ENCODE peak calls at places on chromosome 5, in six cellular contexts. One of them, this sample, is unnamed.

GRCh38 chr5:80109549-80110478 is 74.7 kb downstream of the THBS4 start:
- DNase-seq in fibroblast of pulmonary artery: peak
- DNase-seq in B cell: no peak
- DNase-seq in CD8-positive, alpha-beta T cell: no peak
- DNase-seq in cardiac muscle cell: peak
- DNase-seq in RWPE2: no peak
- DNase-seq in this sample: no peak

GRCh38 chr5:180844432-180844831 is 16.6 kb downstream of the ZFP62 start:
- DNase-seq in fibroblast of pulmonary artery: no peak
- DNase-seq in B cell: no peak
- DNase-seq in CD8-positive, alpha-beta T cell: no peak
- DNase-seq in cardiac muscle cell: no peak
- DNase-seq in RWPE2: no peak
- DNase-seq in this sample: no peak

GRCh38 chr5:65722575-65723424 is 795 bp downstream of the NLN start:
- DNase-seq in fibroblast of pulmonary artery: peak
- DNase-seq in B cell: peak
- DNase-seq in CD8-positive, alpha-beta T cell: no peak
- DNase-seq in cardiac muscle cell: peak
- DNase-seq in RWPE2: no peak
- DNase-seq in this sample: no peak

GRCh38 chr5:149228610-149229297 is 42.9 kb upstream of the AFAP1L1 start:
- DNase-seq in fibroblast of pulmonary artery: peak
- DNase-seq in B cell: no peak
- DNase-seq in CD8-positive, alpha-beta T cell: no peak
- DNase-seq in cardiac muscle cell: peak
- DNase-seq in RWPE2: no peak
- DNase-seq in this sample: no peak

GRCh38 chr5:78016831-78017529 is 240.8 kb upstream of the TBCA start:
- DNase-seq in fibroblast of pulmonary artery: no peak
- DNase-seq in B cell: no peak
- DNase-seq in CD8-positive, alpha-beta T cell: no peak
- DNase-seq in cardiac muscle cell: no peak
- DNase-seq in RWPE2: no peak
- DNase-seq in this sample: no peak

GRCh38 chr5:139462582-139463276 is at the start of gene ECSCR:
- DNase-seq in fibroblast of pulmonary artery: peak
- DNase-seq in B cell: no peak
- DNase-seq in CD8-positive, alpha-beta T cell: no peak
- DNase-seq in cardiac muscle cell: no peak
- DNase-seq in RWPE2: no peak
- DNase-seq in this sample: no peak

GRCh38 chr5:118033686-118034338 is 954.5 kb downstream of the DTWD2 start:
- DNase-seq in fibroblast of pulmonary artery: no peak
- DNase-seq in B cell: no peak
- DNase-seq in CD8-positive, alpha-beta T cell: no peak
- DNase-seq in cardiac muscle cell: no peak
- DNase-seq in RWPE2: no peak
- DNase-seq in this sample: peak

GRCh38 chr5:77379558-77380061 is 112.5 kb downstream of the WDR41 start:
- DNase-seq in fibroblast of pulmonary artery: no peak
- DNase-seq in B cell: no peak
- DNase-seq in CD8-positive, alpha-beta T cell: peak
- DNase-seq in cardiac muscle cell: no peak
- DNase-seq in RWPE2: no peak
- DNase-seq in this sample: no peak

GRCh38 chr5:167295686-167296015 is 995.8 kb upstream of the WWC1 start:
- DNase-seq in fibroblast of pulmonary artery: peak
- DNase-seq in B cell: no peak
- DNase-seq in CD8-positive, alpha-beta T cell: no peak
- DNase-seq in cardiac muscle cell: no peak
- DNase-seq in RWPE2: no peak
- DNase-seq in this sample: no peak

GRCh38 chr5:178563621-178564020 is 26.6 kb downstream of the COL23A1 start:
- DNase-seq in fibroblast of pulmonary artery: no peak
- DNase-seq in B cell: no peak
- DNase-seq in CD8-positive, alpha-beta T cell: no peak
- DNase-seq in cardiac muscle cell: no peak
- DNase-seq in RWPE2: no peak
- DNase-seq in this sample: no peak

GRCh38 chr5:137461636-137462596 is 37.2 kb downstream of the SPOCK1 start:
- DNase-seq in fibroblast of pulmonary artery: no peak
- DNase-seq in B cell: no peak
- DNase-seq in CD8-positive, alpha-beta T cell: no peak
- DNase-seq in cardiac muscle cell: no peak
- DNase-seq in RWPE2: no peak
- DNase-seq in this sample: no peak

GRCh38 chr5:158384535-158385421 is 525.8 kb upstream of the CLINT1 start:
- DNase-seq in fibroblast of pulmonary artery: peak
- DNase-seq in B cell: no peak
- DNase-seq in CD8-positive, alpha-beta T cell: no peak
- DNase-seq in cardiac muscle cell: no peak
- DNase-seq in RWPE2: peak
- DNase-seq in this sample: no peak

GRCh38 chr5:56951131-56951945 is 585 bp downstream of the MIER3 start:
- DNase-seq in fibroblast of pulmonary artery: no peak
- DNase-seq in B cell: no peak
- DNase-seq in CD8-positive, alpha-beta T cell: peak
- DNase-seq in cardiac muscle cell: peak
- DNase-seq in RWPE2: no peak
- DNase-seq in this sample: peak

GRCh38 chr5:10934789-10935355 is 173.8 kb upstream of the DAP start:
- DNase-seq in fibroblast of pulmonary artery: no peak
- DNase-seq in B cell: no peak
- DNase-seq in CD8-positive, alpha-beta T cell: no peak
- DNase-seq in cardiac muscle cell: no peak
- DNase-seq in RWPE2: no peak
- DNase-seq in this sample: no peak

GRCh38 chr5:173772407-173773059 is 115.6 kb upstream of the CPEB4 start:
- DNase-seq in fibroblast of pulmonary artery: peak
- DNase-seq in B cell: no peak
- DNase-seq in CD8-positive, alpha-beta T cell: no peak
- DNase-seq in cardiac muscle cell: no peak
- DNase-seq in RWPE2: no peak
- DNase-seq in this sample: no peak

GRCh38 chr5:33313150-33313549 is 127.6 kb upstream of the TARS1 start:
- DNase-seq in fibroblast of pulmonary artery: peak
- DNase-seq in B cell: no peak
- DNase-seq in CD8-positive, alpha-beta T cell: no peak
- DNase-seq in cardiac muscle cell: no peak
- DNase-seq in RWPE2: peak
- DNase-seq in this sample: no peak

GRCh38 chr5:17398439-17398838 is 99.6 kb upstream of the TAF11L2 start:
- DNase-seq in fibroblast of pulmonary artery: peak
- DNase-seq in B cell: no peak
- DNase-seq in CD8-positive, alpha-beta T cell: no peak
- DNase-seq in cardiac muscle cell: no peak
- DNase-seq in RWPE2: no peak
- DNase-seq in this sample: no peak

GRCh38 chr5:173222466-173222865 is 12.5 kb downstream of the NKX2-5 start:
- DNase-seq in fibroblast of pulmonary artery: no peak
- DNase-seq in B cell: no peak
- DNase-seq in CD8-positive, alpha-beta T cell: no peak
- DNase-seq in cardiac muscle cell: no peak
- DNase-seq in RWPE2: no peak
- DNase-seq in this sample: no peak

GRCh38 chr5:168382421-168382820 is 91.0 kb downstream of the WWC1 start:
- DNase-seq in fibroblast of pulmonary artery: no peak
- DNase-seq in B cell: no peak
- DNase-seq in CD8-positive, alpha-beta T cell: no peak
- DNase-seq in cardiac muscle cell: no peak
- DNase-seq in RWPE2: no peak
- DNase-seq in this sample: no peak

GRCh38 chr5:83645936-83646335 is 74.7 kb downstream of the HAPLN1 start:
- DNase-seq in fibroblast of pulmonary artery: peak
- DNase-seq in B cell: no peak
- DNase-seq in CD8-positive, alpha-beta T cell: no peak
- DNase-seq in cardiac muscle cell: no peak
- DNase-seq in RWPE2: no peak
- DNase-seq in this sample: no peak

GRCh38 chr5:176888865-176889165 is 10.3 kb downstream of the HK3 start:
- DNase-seq in fibroblast of pulmonary artery: no peak
- DNase-seq in B cell: no peak
- DNase-seq in CD8-positive, alpha-beta T cell: no peak
- DNase-seq in cardiac muscle cell: no peak
- DNase-seq in RWPE2: no peak
- DNase-seq in this sample: no peak

GRCh38 chr5:149264432-149265069 is 7.1 kb upstream of the AFAP1L1 start:
- DNase-seq in fibroblast of pulmonary artery: no peak
- DNase-seq in B cell: no peak
- DNase-seq in CD8-positive, alpha-beta T cell: peak
- DNase-seq in cardiac muscle cell: peak
- DNase-seq in RWPE2: no peak
- DNase-seq in this sample: no peak

GRCh38 chr5:52580921-52581320 is 206.8 kb upstream of the ITGA1 start:
- DNase-seq in fibroblast of pulmonary artery: peak
- DNase-seq in B cell: no peak
- DNase-seq in CD8-positive, alpha-beta T cell: no peak
- DNase-seq in cardiac muscle cell: no peak
- DNase-seq in RWPE2: no peak
- DNase-seq in this sample: no peak

GRCh38 chr5:170287532-170287931 is 10.0 kb downstream of the LCP2 start:
- DNase-seq in fibroblast of pulmonary artery: peak
- DNase-seq in B cell: no peak
- DNase-seq in CD8-positive, alpha-beta T cell: no peak
- DNase-seq in cardiac muscle cell: no peak
- DNase-seq in RWPE2: no peak
- DNase-seq in this sample: peak

GRCh38 chr5:4042311-4042710 is 446.7 kb downstream of the IRX1 start:
- DNase-seq in fibroblast of pulmonary artery: peak
- DNase-seq in B cell: no peak
- DNase-seq in CD8-positive, alpha-beta T cell: no peak
- DNase-seq in cardiac muscle cell: no peak
- DNase-seq in RWPE2: no peak
- DNase-seq in this sample: no peak

GRCh38 chr5:10530601-10531320 is 33.1 kb upstream of the ANKRD33B start:
- DNase-seq in fibroblast of pulmonary artery: no peak
- DNase-seq in B cell: no peak
- DNase-seq in CD8-positive, alpha-beta T cell: no peak
- DNase-seq in cardiac muscle cell: no peak
- DNase-seq in RWPE2: peak
- DNase-seq in this sample: no peak

GRCh38 chr5:116455061-116455460 is 119.6 kb downstream of the SEMA6A start:
- DNase-seq in fibroblast of pulmonary artery: peak
- DNase-seq in B cell: no peak
- DNase-seq in CD8-positive, alpha-beta T cell: no peak
- DNase-seq in cardiac muscle cell: peak
- DNase-seq in RWPE2: no peak
- DNase-seq in this sample: no peak

GRCh38 chr5:7363067-7363677 is 32.8 kb upstream of the ADCY2 start:
- DNase-seq in fibroblast of pulmonary artery: no peak
- DNase-seq in B cell: no peak
- DNase-seq in CD8-positive, alpha-beta T cell: no peak
- DNase-seq in cardiac muscle cell: no peak
- DNase-seq in RWPE2: no peak
- DNase-seq in this sample: no peak

GRCh38 chr5:174737335-174737734 is 13.0 kb downstream of the MSX2 start:
- DNase-seq in fibroblast of pulmonary artery: no peak
- DNase-seq in B cell: no peak
- DNase-seq in CD8-positive, alpha-beta T cell: no peak
- DNase-seq in cardiac muscle cell: no peak
- DNase-seq in RWPE2: no peak
- DNase-seq in this sample: no peak

GRCh38 chr5:143008809-143009521 is 238.8 kb downstream of the ARHGAP26 start:
- DNase-seq in fibroblast of pulmonary artery: peak
- DNase-seq in B cell: peak
- DNase-seq in CD8-positive, alpha-beta T cell: peak
- DNase-seq in cardiac muscle cell: no peak
- DNase-seq in RWPE2: peak
- DNase-seq in this sample: no peak

GRCh38 chr5:55568629-55569512 is 34.1 kb upstream of the PLPP1 start:
- DNase-seq in fibroblast of pulmonary artery: no peak
- DNase-seq in B cell: no peak
- DNase-seq in CD8-positive, alpha-beta T cell: no peak
- DNase-seq in cardiac muscle cell: no peak
- DNase-seq in RWPE2: no peak
- DNase-seq in this sample: no peak

GRCh38 chr5:9396285-9396770 is 149.5 kb downstream of the SEMA5A start:
- DNase-seq in fibroblast of pulmonary artery: no peak
- DNase-seq in B cell: no peak
- DNase-seq in CD8-positive, alpha-beta T cell: no peak
- DNase-seq in cardiac muscle cell: no peak
- DNase-seq in RWPE2: no peak
- DNase-seq in this sample: no peak

GRCh38 chr5:33933723-33934544 is 2.3 kb upstream of the RXFP3 start:
- DNase-seq in fibroblast of pulmonary artery: peak
- DNase-seq in B cell: no peak
- DNase-seq in CD8-positive, alpha-beta T cell: no peak
- DNase-seq in cardiac muscle cell: no peak
- DNase-seq in RWPE2: no peak
- DNase-seq in this sample: no peak

This sample was measured in kidney.